ENCODE peak calls at places on chromosomes 3 and 15, in eight cellular contexts. I is fibroblast of lung, O is HepG2, B is H9, K is OCI-LY7, H is GM23248, G is GM23338, S is neural progenitor cell. P is an unnamed sample.

GRCh38 chr3:191235331-191236314 is 36.6 kb downstream of the OSTN start:
- DNase-seq in I (peak; percentile 20), O (no peak), B (no peak), K (no peak), H (peak; percentile 73), G (no peak), S (no peak), P (no peak)

GRCh38 chr3:4722103-4722502 is 229.0 kb downstream of the ITPR1 start:
- DNase-seq in I (peak; percentile 65), O (peak; percentile 56), B (no peak), K (no peak), H (peak; percentile 87), G (peak; percentile 28), S (no peak), P (peak; percentile 51)

GRCh38 chr3:139118835-139119234 is 74.1 kb upstream of the PRR23C start:
- DNase-seq in I (no peak), O (no peak), B (no peak), K (no peak), H (no peak), G (no peak), S (no peak), P (no peak)

GRCh38 chr15:51647128-51647562 is 24.6 kb upstream of the DMXL2 start:
- DNase-seq in I (peak; percentile 59), O (no peak), B (no peak), K (peak; percentile 3), H (peak; percentile 73), G (no peak), S (no peak), P (no peak)

GRCh38 chr3:193782280-193782654 is 189.3 kb downstream of the OPA1 start:
- DNase-seq in I (no peak), O (no peak), B (peak; percentile 60), K (no peak), H (no peak), G (no peak), S (peak; percentile 53), P (no peak)

GRCh38 chr3:47578691-47579632 is at the start of gene CSPG5:
- DNase-seq in I (no peak), O (no peak), B (peak; percentile 57), K (no peak), H (peak; percentile 50), G (peak; percentile 59), S (peak; percentile 85), P (no peak)

GRCh38 chr15:39542385-39543065 is 38.4 kb upstream of the THBS1 start:
- DNase-seq in I (no peak), O (no peak), B (no peak), K (no peak), H (no peak), G (no peak), S (no peak), P (no peak)

GRCh38 chr3:12316253-12316652 is 27.4 kb downstream of the PPARG start:
- DNase-seq in I (no peak), O (no peak), B (no peak), K (no peak), H (no peak), G (no peak), S (no peak), P (no peak)

GRCh38 chr3:11835028-11835639 is 11.6 kb downstream of the TAMM41 start:
- DNase-seq in I (peak; percentile 61), O (no peak), B (no peak), K (peak; percentile 24), H (peak; percentile 58), G (peak; percentile 53), S (peak; percentile 16), P (peak; percentile 66)

GRCh38 chr3:30586806-30587486 is 19.5 kb upstream of the TGFBR2 start:
- DNase-seq in I (no peak), O (no peak), B (no peak), K (no peak), H (no peak), G (no peak), S (no peak), P (no peak)

GRCh38 chr3:169429328-169429727 is 234.2 kb downstream of the MECOM start:
- DNase-seq in I (no peak), O (no peak), B (no peak), K (no peak), H (no peak), G (no peak), S (no peak), P (no peak)

GRCh38 chr3:5069627-5070026 is 52.5 kb upstream of the ARL8B start:
- DNase-seq in I (no peak), O (no peak), B (no peak), K (no peak), H (no peak), G (no peak), S (no peak), P (no peak)

GRCh38 chr15:93087825-93088199 is 1.2 kb downstream of the RGMA start:
- DNase-seq in I (peak; percentile 62), O (peak; percentile 22), B (peak; percentile 82), K (peak; percentile 57), H (peak; percentile 61), G (peak; percentile 89), S (peak; percentile 85), P (peak; percentile 87)

GRCh38 chr3:71649757-71650156 is 66.2 kb upstream of the FOXP1 start:
- DNase-seq in I (no peak), O (peak; percentile 10), B (no peak), K (no peak), H (no peak), G (no peak), S (no peak), P (peak; percentile 34)

GRCh38 chr3:66582721-66583141 is 81.9 kb upstream of the LRIG1 start:
- DNase-seq in I (no peak), O (no peak), B (no peak), K (peak; percentile 69), H (peak; percentile 52), G (no peak), S (no peak), P (peak; percentile 84)

GRCh38 chr15:74062236-74062635 is 20.1 kb downstream of the GOLGA6A start:
- DNase-seq in I (no peak), O (no peak), B (no peak), K (no peak), H (no peak), G (no peak), S (no peak), P (no peak)

GRCh38 chr15:36029606-36030005 is 483.6 kb upstream of the DPH6 start:
- DNase-seq in I (peak; percentile 67), O (no peak), B (no peak), K (no peak), H (peak; percentile 51), G (no peak), S (no peak), P (no peak)

GRCh38 chr15:70259030-70259424 is 161.3 kb upstream of the TLE3 start:
- DNase-seq in I (peak; percentile 66), O (no peak), B (no peak), K (peak; percentile 56), H (peak; percentile 62), G (no peak), S (no peak), P (no peak)

GRCh38 chr3:196547067-196547466 is 21.3 kb downstream of the WDR53 start:
- DNase-seq in I (no peak), O (no peak), B (no peak), K (no peak), H (no peak), G (no peak), S (no peak), P (peak; percentile 57)

GRCh38 chr3:45807645-45808540 is 11.6 kb upstream of the SLC6A20 start:
- DNase-seq in I (no peak), O (no peak), B (no peak), K (no peak), H (no peak), G (no peak), S (no peak), P (no peak)

GRCh38 chr3:126307591-126308393 is 49.4 kb downstream of the KLF15 start:
- DNase-seq in I (no peak), O (no peak), B (no peak), K (no peak), H (no peak), G (no peak), S (no peak), P (no peak)

DNA sequence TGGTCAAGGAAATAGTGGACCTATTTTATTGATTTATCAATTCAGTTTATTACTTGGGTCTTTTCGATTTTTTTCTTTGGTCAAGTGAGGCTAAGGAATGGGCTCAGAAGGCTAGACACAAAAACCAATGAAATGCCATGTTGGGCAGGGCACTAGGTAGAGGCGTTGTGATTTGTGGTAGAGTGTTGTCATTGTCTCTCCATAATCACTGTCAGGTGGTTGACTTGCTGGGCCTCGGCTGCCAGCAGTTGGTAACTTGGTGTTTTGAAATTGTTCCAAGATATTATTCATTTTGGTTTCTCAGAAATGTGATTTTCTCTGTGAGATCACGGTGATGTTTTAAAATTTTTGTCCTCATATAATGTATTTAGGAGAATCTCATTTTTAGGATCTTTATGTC is 173.6 kb downstream of the KLHL25 start:
- DNase-seq in I (no peak), O (no peak), B (no peak), K (no peak), H (peak; percentile 86), G (no peak), S (no peak), P (no peak)
- H3K4me1 ChIP-seq in I (peaks cover 45% of the 10 kb centered on the region), O (peaks cover 15% of the 10 kb centered on the region), B (peaks cover 14% of the 10 kb centered on the region), K (no peaks in the 10 kb centered on the region), H (peaks cover 89% of the 10 kb centered on the region), G (peaks cover 47% of the 10 kb centered on the region), S (peaks cover 45% of the 10 kb centered on the region), P (peaks cover 45% of the 10 kb centered on the region)

GRCh38 chr3:53199834-53200233 is 38.8 kb downstream of the PRKCD start:
- DNase-seq in I (no peak), O (no peak), B (no peak), K (no peak), H (peak; percentile 12), G (no peak), S (no peak), P (no peak)
- H4K20me1 ChIP-seq in I (no peaks in the 10 kb centered on the region), O (no peaks in the 10 kb centered on the region), B (no peaks in the 10 kb centered on the region), K (no peaks in the 10 kb centered on the region), H (no peaks in the 10 kb centered on the region), G (no peaks in the 10 kb centered on the region), S (no peaks in the 10 kb centered on the region), P (no peaks in the 10 kb centered on the region)

GRCh38 chr15:63895194-63895593 is 61.4 kb upstream of the HERC1 start:
- DNase-seq in I (no peak), O (no peak), B (no peak), K (no peak), H (no peak), G (no peak), S (no peak), P (no peak)
- H3K4me1 ChIP-seq in I (peaks cover 12% of the 10 kb centered on the region), O (peaks cover 22% of the 10 kb centered on the region), B (no peaks in the 10 kb centered on the region), K (peaks cover 26% of the 10 kb centered on the region), H (peaks cover 13% of the 10 kb centered on the region), G (no peaks in the 10 kb centered on the region), S (no peaks in the 10 kb centered on the region), P (peaks cover 84% of the 10 kb centered on the region)

DNA sequence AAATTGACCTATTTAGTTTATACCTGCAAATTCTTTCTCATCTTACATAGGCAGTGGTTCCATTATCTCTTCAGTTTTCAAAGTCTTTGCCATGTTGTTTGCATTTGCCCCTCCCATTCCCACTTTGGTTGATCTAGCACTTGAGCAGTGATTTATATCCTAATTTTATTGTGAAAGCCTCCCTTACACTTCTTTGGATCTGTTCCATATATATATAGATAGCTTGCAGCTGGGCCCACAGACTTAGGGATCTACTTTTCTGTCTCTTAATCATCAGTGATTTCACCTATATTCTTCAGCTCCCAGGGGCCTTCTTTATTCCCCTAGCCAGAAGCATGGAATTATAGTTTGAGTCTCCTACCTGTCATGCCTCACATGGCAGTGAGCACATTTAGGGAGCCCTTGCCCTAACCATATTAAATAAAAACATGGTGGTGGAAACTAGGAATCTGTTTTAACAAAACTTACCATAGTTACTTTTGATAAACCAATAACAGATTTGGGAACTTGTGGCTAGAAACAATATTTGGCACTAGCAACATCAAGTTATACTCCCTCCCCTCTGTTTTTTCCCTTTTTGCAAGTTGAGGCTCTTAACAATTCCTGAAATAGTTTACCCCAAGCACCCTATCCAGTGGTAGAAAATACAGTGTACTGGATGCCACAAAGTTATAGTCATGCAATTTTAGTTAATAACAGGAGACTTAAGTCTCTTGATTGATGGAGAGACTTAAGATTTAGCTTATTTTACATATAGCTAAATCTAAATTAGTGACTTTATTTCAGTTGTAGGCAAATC is 41.7 kb downstream of the ARIH1 start:
- DNase-seq in I (peak; percentile 58), O (no peak), B (no peak), K (no peak), H (no peak), G (no peak), S (no peak), P (no peak)
- H4K20me1 ChIP-seq in I (peaks cover 2% of the 10 kb centered on the region), O (peaks cover 20% of the 10 kb centered on the region), B (no peaks in the 10 kb centered on the region), K (no peaks in the 10 kb centered on the region), H (peaks cover 29% of the 10 kb centered on the region), G (peaks cover 30% of the 10 kb centered on the region), S (peaks cover 87% of the 10 kb centered on the region), P (no peaks in the 10 kb centered on the region)